ENCODE peak calls at places on chromosomes 12 and 14, in ten cellular contexts. A, M, I, H, E, K, V, Z, T and L are unnamed samples.

GRCh38 chr12:53290661-53291060 is 4.7 kb upstream of the PFDN5 start:
- DNase-seq in A (no peak), M (no peak), I (no peak), H (no peak), E (no peak), K (no peak), V (no peak), Z (no peak), T (no peak), L (no peak)

GRCh38 chr14:98173291-98173690 is 1098.7 kb downstream of the BCL11B start:
- DNase-seq in A (no peak), M (no peak), I (no peak), H (peak), E (peak), K (no peak), V (no peak), Z (no peak), T (no peak), L (no peak)

GRCh38 chr14:102911991-102912761 is 10.3 kb upstream of the AMN start:
- DNase-seq in A (no peak), M (no peak), I (no peak), H (no peak), E (no peak), K (no peak), V (no peak), Z (no peak), T (no peak), L (no peak)

GRCh38 chr12:102374190-102374589 is 106.2 kb downstream of the IGF1 start:
- DNase-seq in A (no peak), M (no peak), I (no peak), H (no peak), E (no peak), K (no peak), V (no peak), Z (no peak), T (no peak), L (no peak)

GRCh38 chr12:57885207-57885606 is 38.7 kb upstream of the CTDSP2 start:
- DNase-seq in A (no peak), M (no peak), I (no peak), H (no peak), E (no peak), K (no peak), V (no peak), Z (no peak), T (no peak), L (no peak)

GRCh38 chr12:16590645-16591044 is 15.3 kb downstream of the LMO3 start:
- DNase-seq in A (no peak), M (no peak), I (no peak), H (no peak), E (no peak), K (no peak), V (no peak), Z (no peak), T (no peak), L (no peak)

GRCh38 chr12:95218852-95219171 is 1.2 kb downstream of the VEZT start:
- DNase-seq in A (no peak), M (no peak), I (no peak), H (peak), E (no peak), K (peak), V (no peak), Z (no peak), T (no peak), L (no peak)

GRCh38 chr12:79887912-79888311 is 47.0 kb downstream of the PPP1R12A start:
- DNase-seq in A (no peak), M (no peak), I (no peak), H (no peak), E (no peak), K (no peak), V (no peak), Z (no peak), T (no peak), L (no peak)

GRCh38 chr14:106107703-106108102 is 581.3 kb downstream of the TMEM121 start:
- DNase-seq in A (no peak), M (no peak), I (no peak), H (no peak), E (no peak), K (no peak), V (peak), Z (no peak), T (no peak), L (no peak)

GRCh38 chr12:153080-153746 is 60.7 kb downstream of the SLC6A12 start:
- DNase-seq in A (no peak), M (peak), I (no peak), H (peak), E (peak), K (peak), V (peak), Z (no peak), T (peak), L (peak)

GRCh38 chr14:95222151-95222631 is 64.9 kb upstream of the DICER1 start:
- DNase-seq in A (no peak), M (no peak), I (no peak), H (no peak), E (no peak), K (peak), V (no peak), Z (no peak), T (no peak), L (peak)

GRCh38 chr12:124923906-124924734 is 9.7 kb upstream of the UBC start:
- DNase-seq in A (no peak), M (no peak), I (no peak), H (no peak), E (no peak), K (peak), V (no peak), Z (no peak), T (no peak), L (peak)

GRCh38 chr12:7009512-7009911 is 8.8 kb downstream of the LPCAT3 start:
- DNase-seq in A (no peak), M (no peak), I (no peak), H (no peak), E (no peak), K (no peak), V (no peak), Z (no peak), T (no peak), L (no peak)

GRCh38 chr14:36944307-36945010 is 227.9 kb downstream of the SLC25A21 start:
- DNase-seq in A (no peak), M (no peak), I (no peak), H (no peak), E (no peak), K (peak), V (no peak), Z (peak), T (no peak), L (peak)

GRCh38 chr14:89207925-89208328 is 209.1 kb downstream of the FOXN3 start:
- DNase-seq in A (no peak), M (no peak), I (no peak), H (no peak), E (no peak), K (no peak), V (no peak), Z (no peak), T (no peak), L (no peak)

GRCh38 chr14:101636081-101636560 is 74.8 kb downstream of the DIO3 start:
- DNase-seq in A (no peak), M (no peak), I (no peak), H (peak), E (no peak), K (no peak), V (no peak), Z (no peak), T (no peak), L (no peak)

GRCh38 chr14:64659366-64659765 is 44.9 kb upstream of the PLEKHG3 start:
- DNase-seq in A (no peak), M (no peak), I (no peak), H (no peak), E (no peak), K (no peak), V (no peak), Z (no peak), T (no peak), L (peak)

GRCh38 chr12:54052745-54053624 is 650 bp upstream of the HOXC4 start:
- DNase-seq in A (no peak), M (no peak), I (no peak), H (no peak), E (peak), K (no peak), V (no peak), Z (no peak), T (no peak), L (peak)

GRCh38 chr12:45878630-45879255 is 111.6 kb downstream of the SCAF11 start:
- DNase-seq in A (no peak), M (no peak), I (no peak), H (no peak), E (no peak), K (no peak), V (peak), Z (no peak), T (no peak), L (no peak)

GRCh38 chr12:109704371-109705098 is 9.1 kb upstream of the FAM222A start:
- DNase-seq in A (no peak), M (no peak), I (no peak), H (no peak), E (no peak), K (no peak), V (no peak), Z (no peak), T (no peak), L (no peak)

GRCh38 chr14:72945628-72946027 is 19.4 kb downstream of the DCAF4 start:
- DNase-seq in A (no peak), M (no peak), I (no peak), H (no peak), E (no peak), K (no peak), V (no peak), Z (no peak), T (no peak), L (no peak)

GRCh38 chr14:100440207-100440631 is 117.1 kb downstream of the SLC25A47 start:
- DNase-seq in A (peak), M (no peak), I (no peak), H (peak), E (no peak), K (peak), V (peak), Z (peak), T (peak), L (peak)

GRCh38 chr12:54217774-54218221 is 29.0 kb upstream of the SMUG1 start:
- DNase-seq in A (peak), M (no peak), I (no peak), H (peak), E (no peak), K (peak), V (no peak), Z (no peak), T (no peak), L (no peak)

GRCh38 chr14:61153914-61154545 is 127.1 kb downstream of the TMEM30B start:
- DNase-seq in A (no peak), M (no peak), I (no peak), H (no peak), E (no peak), K (peak), V (no peak), Z (no peak), T (no peak), L (no peak)

GRCh38 chr14:72699852-72700257 is 194.0 kb downstream of the DPF3 start:
- DNase-seq in A (no peak), M (peak), I (peak), H (no peak), E (no peak), K (peak), V (no peak), Z (no peak), T (no peak), L (peak)

GRCh38 chr12:112130461-112130998 is 5.2 kb downstream of the TRAFD1 start:
- DNase-seq in A (no peak), M (peak), I (no peak), H (no peak), E (peak), K (no peak), V (no peak), Z (no peak), T (no peak), L (no peak)

GRCh38 chr14:104096318-104096717 is 10.8 kb downstream of the ASPG start:
- DNase-seq in A (no peak), M (no peak), I (no peak), H (no peak), E (no peak), K (no peak), V (no peak), Z (no peak), T (no peak), L (no peak)